ENCODE peak calls at places on chromosomes 6 and 20, in five cellular contexts. B, M, R, Q and I are unnamed samples.

GRCh38 chr6:19086480-19086879 is 699.3 kb downstream of the RNF144B start:
- DNase-seq in Q (no peak), B (no peak), M (no peak), R (no peak), I (no peak)

GRCh38 chr6:25692472-25692871 is 40.5 kb downstream of the SCGN start:
- DNase-seq in R (no peak), B (no peak), M (no peak), Q (no peak), I (no peak)

GRCh38 chr6:29603930-29604329 is 19.0 kb downstream of the OR2H2 start:
- DNase-seq in M (no peak), B (no peak), Q (no peak), R (no peak), I (no peak)

GRCh38 chr6:170033666-170034065 is 257.2 kb downstream of the DLL1 start:
- DNase-seq in B (no peak), Q (no peak), R (no peak), M (no peak), I (no peak)

GRCh38 chr6:105014954-105015353 is 58.0 kb downstream of the LIN28B start:
- DNase-seq in R (no peak), B (no peak), M (no peak), Q (peak; percentile 14), I (peak; percentile 3)

GRCh38 chr20:33653218-33653899 is 8.8 kb upstream of the C20orf144 start:
- DNase-seq in Q (peak; percentile 76), R (no peak), M (peak; percentile 88), B (peak; percentile 77), I (peak; percentile 74)

GRCh38 chr20:56430471-56430870 is 18.4 kb downstream of the CASS4 start:
- DNase-seq in B (no peak), R (no peak), Q (no peak), M (no peak), I (no peak)

GRCh38 chr20:420721-421574 is 12.8 kb downstream of the RBCK1 start:
- DNase-seq in M (no peak), R (peak; percentile 60), B (no peak), Q (no peak), I (no peak)

GRCh38 chr6:23654745-23655144 is 471.3 kb upstream of the NRSN1 start:
- DNase-seq in R (no peak), M (no peak), Q (no peak), B (no peak), I (no peak)

GRCh38 chr20:32028647-32029372 is 18.6 kb downstream of the CCM2L start:
- DNase-seq in R (no peak), M (no peak), Q (no peak), B (peak; percentile 70), I (no peak)

GRCh38 chr6:8059129-8059528 is 5.1 kb downstream of the BLOC1S5 start:
- DNase-seq in M (peak; percentile 14), Q (peak; percentile 80), B (no peak), R (no peak), I (peak; percentile 48)

GRCh38 chr6:484086-484728 is 92.7 kb downstream of the IRF4 start:
- DNase-seq in Q (peak; percentile 80), B (no peak), M (no peak), R (no peak), I (peak; percentile 15)

GRCh38 chr6:159766923-159767322 is 5.1 kb downstream of the ACAT2 start:
- DNase-seq in R (no peak), B (no peak), Q (peak; percentile 7), M (no peak), I (no peak)

GRCh38 chr6:89299451-89299850 is 15.6 kb downstream of the GABRR2 start:
- DNase-seq in M (no peak), Q (no peak), B (no peak), R (no peak), I (peak; percentile 20)

GRCh38 chr6:20866940-20867630 is 332.8 kb downstream of the CDKAL1 start:
- DNase-seq in R (no peak), Q (no peak), B (no peak), M (no peak), I (no peak)

GRCh38 chr6:109406196-109406595 is 23.9 kb upstream of the CD164 start:
- DNase-seq in Q (peak; percentile 78), M (no peak), B (no peak), R (no peak), I (peak; percentile 42)

GRCh38 chr6:35295521-35296315 is 1.9 kb upstream of the DEF6 start:
- DNase-seq in R (no peak), Q (no peak), B (no peak), M (no peak), I (no peak)

GRCh38 chr20:50341880-50342637 is 151.4 kb downstream of the CEBPB start:
- DNase-seq in R (no peak), Q (no peak), M (peak; percentile 77), B (no peak), I (no peak)

GRCh38 chr20:33660685-33661058 is 1.5 kb upstream of the C20orf144 start:
- DNase-seq in R (no peak), B (no peak), Q (no peak), M (no peak), I (no peak)

GRCh38 chr20:24815196-24815815 is 133.8 kb upstream of the CST7 start:
- DNase-seq in M (no peak), B (no peak), Q (no peak), R (no peak), I (no peak)

GRCh38 chr6:12075067-12075563 is 63.0 kb downstream of the HIVEP1 start:
- DNase-seq in R (no peak), M (no peak), Q (peak; percentile 40), B (no peak), I (peak; percentile 22)

GRCh38 chr6:40719671-40720374 is 132.7 kb upstream of the LRFN2 start:
- DNase-seq in M (peak; percentile 79), Q (peak; percentile 57), R (no peak), B (no peak), I (peak; percentile 81)

GRCh38 chr6:28167068-28167467 is 25.4 kb downstream of the ZKSCAN8 start:
- DNase-seq in B (no peak), Q (peak; percentile 42), R (no peak), M (no peak), I (peak; percentile 99)

GRCh38 chr6:13445744-13446115 is 41.7 kb downstream of the GFOD1 start:
- DNase-seq in Q (no peak), R (no peak), B (no peak), M (no peak), I (no peak)

GRCh38 chr6:116060572-116061283 is at the start of gene FRK:
- DNase-seq in M (no peak), R (peak; percentile 63), Q (peak; percentile 15), B (no peak), I (peak; percentile 18)

GRCh38 chr20:47489448-47489872 is 12.2 kb upstream of the NCOA3 start:
- DNase-seq in R (no peak), M (no peak), Q (no peak), B (no peak), I (no peak)

GRCh38 chr6:125926711-125927110 is 29.9 kb upstream of the HINT3 start:
- DNase-seq in M (no peak), Q (no peak), B (no peak), R (no peak), I (peak; percentile 9)

GRCh38 chr6:138161118-138161433 is 663 bp upstream of the ARFGEF3 start:
- DNase-seq in M (no peak), B (no peak), R (peak; percentile 16), Q (no peak), I (no peak)

GRCh38 chr6:126926926-126927325 is 191.5 kb upstream of the RSPO3 start:
- DNase-seq in R (no peak), B (no peak), Q (no peak), M (no peak), I (no peak)

GRCh38 chr6:44696099-44696498 is 308.6 kb downstream of the CDC5L start:
- DNase-seq in Q (peak; percentile 59), B (no peak), M (no peak), R (no peak), I (peak; percentile 79)

GRCh38 chr6:34441526-34441925 is 15.7 kb upstream of the RPS10 start:
- DNase-seq in B (no peak), R (no peak), M (no peak), Q (no peak), I (no peak)

GRCh38 chr6:87730310-87730709 is 28.3 kb upstream of the AKIRIN2 start:
- DNase-seq in Q (peak; percentile 46), B (no peak), M (peak; percentile 63), R (no peak), I (peak; percentile 34)

GRCh38 chr6:112183271-112183671 is 71.1 kb downstream of the LAMA4 start:
- DNase-seq in M (no peak), B (no peak), R (no peak), Q (peak; percentile 43), I (peak; percentile 46)

GRCh38 chr6:79421707-79422484 is 115.3 kb downstream of the LCA5 start:
- DNase-seq in R (no peak), B (no peak), Q (peak; percentile 95), M (peak; percentile 91), I (peak; percentile 74)

GRCh38 chr6:30326446-30327231 is at the start of gene TRIM39:
- DNase-seq in Q (peak; percentile 94), B (peak; percentile 80), R (peak; percentile 85), M (peak; percentile 85), I (peak; percentile 85)

GRCh38 chr20:48638546-48638945 is 189.3 kb downstream of the PREX1 start:
- DNase-seq in B (no peak), Q (no peak), M (no peak), R (no peak), I (peak; percentile 67)

GRCh38 chr6:34028691-34029360 is 117.1 kb downstream of the GRM4 start:
- DNase-seq in B (no peak), R (no peak), M (no peak), Q (no peak), I (no peak)